ENCODE peak calls at places on chromosome 16, in four cellular contexts. One of them, this sample, is unnamed.

GRCh38 chr16:57042157-57043111 is 49.9 kb upstream of the CPNE2 start:
- DNase-seq in cardiac muscle cell: no peak
- DNase-seq in iPS-NIHi11: no peak
- DNase-seq in fibroblast of pulmonary artery: no peak
- DNase-seq in this sample: no peak

GRCh38 chr16:27230562-27230991 is 27.3 kb downstream of the KDM8 start:
- DNase-seq in cardiac muscle cell: no peak
- DNase-seq in fibroblast of pulmonary artery: no peak
- DNase-seq in iPS-NIHi11: no peak
- DNase-seq in this sample: no peak

GRCh38 chr16:70685938-70686375 is at the start of gene MTSS2:
- DNase-seq in iPS-NIHi11: peak
- DNase-seq in fibroblast of pulmonary artery: peak
- DNase-seq in cardiac muscle cell: peak
- DNase-seq in this sample: peak

GRCh38 chr16:3654249-3654991 is at the start of gene DNASE1:
- DNase-seq in iPS-NIHi11: peak
- DNase-seq in cardiac muscle cell: peak
- DNase-seq in fibroblast of pulmonary artery: peak
- DNase-seq in this sample: peak

GRCh38 chr16:64499211-64499610 is 622.7 kb downstream of the CDH11 start:
- DNase-seq in cardiac muscle cell: no peak
- DNase-seq in iPS-NIHi11: no peak
- DNase-seq in fibroblast of pulmonary artery: no peak
- DNase-seq in this sample: no peak

GRCh38 chr16:80710918-80711317 is 93.5 kb downstream of the CDYL2 start:
- DNase-seq in iPS-NIHi11: no peak
- DNase-seq in fibroblast of pulmonary artery: no peak
- DNase-seq in cardiac muscle cell: no peak
- DNase-seq in this sample: no peak

GRCh38 chr16:15954814-15955151 is 5.4 kb downstream of the ABCC1 start:
- DNase-seq in iPS-NIHi11: no peak
- DNase-seq in fibroblast of pulmonary artery: no peak
- DNase-seq in cardiac muscle cell: no peak
- DNase-seq in this sample: no peak

GRCh38 chr16:20760346-20760745 is 3.5 kb upstream of the ACSM3 start:
- DNase-seq in iPS-NIHi11: no peak
- DNase-seq in cardiac muscle cell: no peak
- DNase-seq in fibroblast of pulmonary artery: no peak
- DNase-seq in this sample: no peak

GRCh38 chr16:9128346-9129342 is 37.2 kb downstream of the HAPSTR1 start:
- DNase-seq in iPS-NIHi11: no peak
- DNase-seq in cardiac muscle cell: no peak
- DNase-seq in fibroblast of pulmonary artery: no peak
- DNase-seq in this sample: no peak

GRCh38 chr16:72105978-72106377 is 12.3 kb downstream of the DHX38 start:
- DNase-seq in iPS-NIHi11: no peak
- DNase-seq in fibroblast of pulmonary artery: no peak
- DNase-seq in cardiac muscle cell: no peak
- DNase-seq in this sample: no peak

GRCh38 chr16:63613701-63614100 is 1508.2 kb downstream of the CDH11 start:
- DNase-seq in fibroblast of pulmonary artery: peak
- DNase-seq in cardiac muscle cell: peak
- DNase-seq in iPS-NIHi11: no peak
- DNase-seq in this sample: no peak

GRCh38 chr16:54282202-54282922 is 4.2 kb downstream of the IRX3 start:
- DNase-seq in iPS-NIHi11: peak
- DNase-seq in cardiac muscle cell: peak
- DNase-seq in fibroblast of pulmonary artery: peak
- DNase-seq in this sample: peak

GRCh38 chr16:23280483-23280967 is 21.6 kb upstream of the SCNN1B start:
- DNase-seq in fibroblast of pulmonary artery: no peak
- DNase-seq in iPS-NIHi11: no peak
- DNase-seq in cardiac muscle cell: no peak
- DNase-seq in this sample: no peak

GRCh38 chr16:47037396-47037745 is 63.9 kb upstream of the DNAJA2 start:
- DNase-seq in fibroblast of pulmonary artery: peak
- DNase-seq in iPS-NIHi11: peak
- DNase-seq in cardiac muscle cell: peak
- DNase-seq in this sample: no peak

GRCh38 chr16:24610421-24610765 is 71.0 kb downstream of the RBBP6 start:
- DNase-seq in fibroblast of pulmonary artery: peak
- DNase-seq in cardiac muscle cell: peak
- DNase-seq in iPS-NIHi11: peak
- DNase-seq in this sample: peak

GRCh38 chr16:55489956-55490265 is 10.9 kb downstream of the MMP2 start:
- DNase-seq in fibroblast of pulmonary artery: no peak
- DNase-seq in iPS-NIHi11: no peak
- DNase-seq in cardiac muscle cell: no peak
- DNase-seq in this sample: no peak

GRCh38 chr16:87554754-87555427 is 47.4 kb upstream of the JPH3 start:
- DNase-seq in fibroblast of pulmonary artery: no peak
- DNase-seq in iPS-NIHi11: no peak
- DNase-seq in cardiac muscle cell: no peak
- DNase-seq in this sample: no peak

GRCh38 chr16:30870904-30871303 is 23.0 kb downstream of the BCL7C start:
- DNase-seq in cardiac muscle cell: no peak
- DNase-seq in iPS-NIHi11: no peak
- DNase-seq in fibroblast of pulmonary artery: no peak
- DNase-seq in this sample: no peak

GRCh38 chr16:31472559-31473203 is 729 bp downstream of the TGFB1I1 start:
- DNase-seq in fibroblast of pulmonary artery: peak
- DNase-seq in iPS-NIHi11: peak
- DNase-seq in cardiac muscle cell: peak
- DNase-seq in this sample: no peak

GRCh38 chr16:3946604-3947180 is 66.2 kb upstream of the CREBBP start:
- DNase-seq in cardiac muscle cell: no peak
- DNase-seq in fibroblast of pulmonary artery: no peak
- DNase-seq in iPS-NIHi11: no peak
- DNase-seq in this sample: no peak

GRCh38 chr16:46817961-46818360 is 13.0 kb downstream of the C16orf87 start:
- DNase-seq in cardiac muscle cell: no peak
- DNase-seq in iPS-NIHi11: no peak
- DNase-seq in fibroblast of pulmonary artery: peak
- DNase-seq in this sample: no peak

GRCh38 chr16:48366165-48367093 is 18.8 kb downstream of the SIAH1 start:
- DNase-seq in cardiac muscle cell: peak
- DNase-seq in iPS-NIHi11: peak
- DNase-seq in fibroblast of pulmonary artery: peak
- DNase-seq in this sample: no peak

GRCh38 chr16:74034862-74035261 is 261.8 kb upstream of the PSMD7 start:
- DNase-seq in cardiac muscle cell: peak
- DNase-seq in iPS-NIHi11: peak
- DNase-seq in fibroblast of pulmonary artery: peak
- DNase-seq in this sample: peak

GRCh38 chr16:48603647-48604376 is 6.2 kb downstream of the N4BP1 start:
- DNase-seq in cardiac muscle cell: no peak
- DNase-seq in fibroblast of pulmonary artery: no peak
- DNase-seq in iPS-NIHi11: no peak
- DNase-seq in this sample: no peak

GRCh38 chr16:79053577-79053976 is 547.0 kb downstream of the MAF start:
- DNase-seq in cardiac muscle cell: no peak
- DNase-seq in fibroblast of pulmonary artery: no peak
- DNase-seq in iPS-NIHi11: peak
- DNase-seq in this sample: no peak

GRCh38 chr16:75908301-75908700 is 182.0 kb upstream of the CPHXL start:
- DNase-seq in cardiac muscle cell: no peak
- DNase-seq in iPS-NIHi11: no peak
- DNase-seq in fibroblast of pulmonary artery: no peak
- DNase-seq in this sample: no peak

GRCh38 chr16:50314665-50315064 is 48.3 kb downstream of the ADCY7 start:
- DNase-seq in iPS-NIHi11: no peak
- DNase-seq in fibroblast of pulmonary artery: no peak
- DNase-seq in cardiac muscle cell: no peak
- DNase-seq in this sample: no peak

GRCh38 chr16:1081734-1082265 is 9.3 kb downstream of the SSTR5 start:
- DNase-seq in iPS-NIHi11: no peak
- DNase-seq in cardiac muscle cell: no peak
- DNase-seq in fibroblast of pulmonary artery: no peak
- DNase-seq in this sample: no peak

GRCh38 chr16:89123001-89123830 is 29.6 kb downstream of the ACSF3 start:
- DNase-seq in fibroblast of pulmonary artery: no peak
- DNase-seq in cardiac muscle cell: no peak
- DNase-seq in iPS-NIHi11: no peak
- DNase-seq in this sample: no peak

GRCh38 chr16:56513972-56514371 is 5.9 kb downstream of the BBS2 start:
- DNase-seq in cardiac muscle cell: peak
- DNase-seq in iPS-NIHi11: peak
- DNase-seq in fibroblast of pulmonary artery: peak
- DNase-seq in this sample: no peak

GRCh38 chr16:4147236-4147635 is 31.0 kb upstream of the ADCY9 start:
- DNase-seq in iPS-NIHi11: no peak
- DNase-seq in fibroblast of pulmonary artery: no peak
- DNase-seq in cardiac muscle cell: no peak
- DNase-seq in this sample: no peak

GRCh38 chr16:49782405-49782804 is 73.5 kb downstream of the ZNF423 start:
- DNase-seq in fibroblast of pulmonary artery: no peak
- DNase-seq in iPS-NIHi11: no peak
- DNase-seq in cardiac muscle cell: no peak
- DNase-seq in this sample: no peak

GRCh38 chr16:21023509-21024202 is 123.1 kb downstream of the LYRM1 start:
- DNase-seq in fibroblast of pulmonary artery: peak
- DNase-seq in cardiac muscle cell: peak
- DNase-seq in iPS-NIHi11: no peak
- DNase-seq in this sample: no peak

GRCh38 chr16:7679899-7680298 is 347.3 kb downstream of the RBFOX1 start:
- DNase-seq in cardiac muscle cell: no peak
- DNase-seq in iPS-NIHi11: no peak
- DNase-seq in fibroblast of pulmonary artery: no peak
- DNase-seq in this sample: no peak

GRCh38 chr16:28543072-28543471 is 4.3 kb upstream of the NUPR1 start:
- DNase-seq in cardiac muscle cell: no peak
- DNase-seq in iPS-NIHi11: no peak
- DNase-seq in fibroblast of pulmonary artery: no peak
- DNase-seq in this sample: no peak

GRCh38 chr16:88747588-88748301 is 37.3 kb downstream of the PIEZO1 start:
- DNase-seq in iPS-NIHi11: peak
- DNase-seq in fibroblast of pulmonary artery: peak
- DNase-seq in cardiac muscle cell: peak
- DNase-seq in this sample: no peak

GRCh38 chr16:65413861-65414260 is 292.0 kb upstream of the CDH11 start:
- DNase-seq in iPS-NIHi11: no peak
- DNase-seq in fibroblast of pulmonary artery: no peak
- DNase-seq in cardiac muscle cell: no peak
- DNase-seq in this sample: no peak

GRCh38 chr16:11637320-11637719 is 30.9 kb upstream of the SNN start:
- DNase-seq in iPS-NIHi11: no peak
- DNase-seq in fibroblast of pulmonary artery: no peak
- DNase-seq in cardiac muscle cell: no peak
- DNase-seq in this sample: no peak

This sample was measured in neural crest cell.